ENCODE peak calls at places on chromosomes 3 and 15, in five cellular contexts. Y, C, P, F and J are unnamed samples.
A peak's percentile ranks its signal among the peaks of the same experiment; 100 is the strongest.

GRCh38 chr3:150761831-150762661 is 923 bp downstream of the SIAH2 start:
- DNase-seq in Y (peak; percentile 70), C (peak; percentile 75), P (no peak), F (peak; percentile 27), J (peak; percentile 46)

GRCh38 chr3:4426782-4427344 is 40.2 kb downstream of the SUMF1 start:
- DNase-seq in Y (peak; percentile 82), C (peak; percentile 82), P (no peak), F (no peak), J (no peak)

GRCh38 chr15:66071621-66072295 is 181.8 kb downstream of the MEGF11 start:
- DNase-seq in Y (peak; percentile 32), C (no peak), P (no peak), F (no peak), J (no peak)

GRCh38 chr15:73286356-73286755 is 82.4 kb downstream of the HCN4 start:
- DNase-seq in Y (no peak), C (no peak), P (no peak), F (no peak), J (no peak)

GRCh38 chr3:161409069-161409468 is 37.8 kb upstream of the SPTSSB start:
- DNase-seq in Y (peak; percentile 66), C (peak; percentile 76), P (no peak), F (no peak), J (peak; percentile 68)

GRCh38 chr3:193130576-193130975 is 110.4 kb upstream of the PLAAT1 start:
- DNase-seq in Y (no peak), C (no peak), P (no peak), F (no peak), J (no peak)

GRCh38 chr3:192273611-192274010 is 453.7 kb downstream of the FGF12 start:
- DNase-seq in Y (no peak), C (no peak), P (no peak), F (no peak), J (no peak)

GRCh38 chr15:63968122-63968524 is 78.2 kb downstream of the DAPK2 start:
- DNase-seq in Y (no peak), C (no peak), P (no peak), F (no peak), J (no peak)

GRCh38 chr3:55899887-55900286 is 412.8 kb upstream of the WNT5A start:
- DNase-seq in Y (no peak), C (peak; percentile 45), P (no peak), F (no peak), J (no peak)

GRCh38 chr15:38610748-38611147 is 46.1 kb upstream of the RASGRP1 start:
- DNase-seq in Y (no peak), C (no peak), P (no peak), F (no peak), J (no peak)

GRCh38 chr3:171162986-171163723 is 136.6 kb upstream of the SLC2A2 start:
- DNase-seq in Y (no peak), C (peak; percentile 46), P (no peak), F (no peak), J (peak; percentile 62)

GRCh38 chr3:126113733-126114132 is 29.8 kb upstream of the SLC41A3 start:
- DNase-seq in Y (no peak), C (no peak), P (no peak), F (no peak), J (no peak)